ENCODE peak calls at places on chromosomes 13 and 19, in ten cellular contexts. T is memory B cell; N is GM20000; O is stimulated activated CD4-positive, alpha-beta T cell treated with anti-CD3 and anti-CD28 coated beads, Interleukin-4, amount 100 ng/mL, for 1 hour; D is psoas muscle; F is right atrium auricular region; A is head of caudate nucleus; K is K562; M is nephron progenitor cell; U is NCI-H748 treated with DMSO at 0.1 percent for 48 hours. I is an unnamed sample.

GRCh38 chr19:6767081-6767356 is 216 bp downstream of the SH2D3A start:
- DNase-seq in T (no peak), N (no peak), O (no peak), D (no peak), F (no peak), A (no peak), K (no peak), M (no peak), U (peak), I (no peak)

GRCh38 chr13:94902722-94903407 is 190.5 kb upstream of the SOX21 start:
- DNase-seq in T (no peak), N (no peak), O (no peak), D (no peak), F (no peak), A (no peak), K (no peak), M (no peak), U (no peak), I (no peak)

GRCh38 chr13:62432295-62432694 is 1016.6 kb upstream of the PCDH20 start:
- DNase-seq in T (no peak), N (no peak), O (no peak), D (no peak), F (no peak), A (no peak), K (no peak), M (no peak), U (no peak), I (no peak)

GRCh38 chr13:83286737-83287136 is 595.5 kb downstream of the SLITRK1 start:
- DNase-seq in T (no peak), N (no peak), O (no peak), D (no peak), F (no peak), A (no peak), K (no peak), M (no peak), U (no peak), I (peak)

GRCh38 chr19:10086032-10086903 is at the start of gene SHFL:
- DNase-seq in T (peak), N (peak), O (peak), D (peak), F (peak), A (peak), K (peak), M (peak), U (peak), I (peak)

GRCh38 chr19:39307822-39308530 is 11.8 kb downstream of the IFNL1 start:
- DNase-seq in T (no peak), N (peak), O (no peak), D (no peak), F (no peak), A (no peak), K (peak), M (peak), U (no peak), I (no peak)

GRCh38 chr19:47729799-47730520 is 15.4 kb upstream of the NOP53 start:
- DNase-seq in T (no peak), N (peak), O (peak), D (peak), F (peak), A (peak), K (peak), M (peak), U (no peak), I (no peak)

GRCh38 chr19:51750381-51751124 is 1.1 kb downstream of the FPR1 start:
- DNase-seq in T (no peak), N (no peak), O (no peak), D (no peak), F (no peak), A (no peak), K (no peak), M (no peak), U (no peak), I (no peak)

GRCh38 chr13:46341112-46341711 is 45.8 kb downstream of the RUBCNL start:
- DNase-seq in T (no peak), N (peak), O (no peak), D (no peak), F (peak), A (no peak), K (no peak), M (no peak), U (no peak), I (no peak)

GRCh38 chr19:52336976-52337375 is 933 bp downstream of the ZNF610 start:
- DNase-seq in T (no peak), N (no peak), O (no peak), D (no peak), F (no peak), A (no peak), K (no peak), M (peak), U (no peak), I (peak)

GRCh38 chr19:49790866-49791265 is 22.2 kb downstream of the FUZ start:
- DNase-seq in T (no peak), N (no peak), O (no peak), D (peak), F (no peak), A (no peak), K (peak), M (no peak), U (no peak), I (peak)

GRCh38 chr13:96629331-96629730 is 364.9 kb downstream of the OXGR1 start:
- DNase-seq in T (no peak), N (no peak), O (no peak), D (no peak), F (no peak), A (no peak), K (no peak), M (no peak), U (no peak), I (no peak)

GRCh38 chr19:1252818-1253513 is 4.6 kb downstream of the MIDN start:
- DNase-seq in T (peak), N (peak), O (peak), D (peak), F (peak), A (peak), K (no peak), M (no peak), U (no peak), I (peak)

GRCh38 chr19:46080561-46080960 is 39.8 kb upstream of the IGFL4 start:
- DNase-seq in T (no peak), N (no peak), O (no peak), D (no peak), F (no peak), A (no peak), K (no peak), M (no peak), U (no peak), I (peak)

GRCh38 chr19:4374451-4375163 is 25.7 kb downstream of the SH3GL1 start:
- DNase-seq in T (no peak), N (no peak), O (no peak), D (peak), F (peak), A (no peak), K (peak), M (no peak), U (no peak), I (peak)

GRCh38 chr13:110036060-110036459 is 249.7 kb upstream of the IRS2 start:
- DNase-seq in T (no peak), N (no peak), O (no peak), D (no peak), F (no peak), A (no peak), K (no peak), M (no peak), U (no peak), I (no peak)

GRCh38 chr19:46574533-46574932 is 26.6 kb upstream of the CALM3 start:
- DNase-seq in T (no peak), N (no peak), O (peak), D (no peak), F (no peak), A (peak), K (no peak), M (no peak), U (no peak), I (peak)

GRCh38 chr13:31242935-31243334 is 43.2 kb downstream of the B3GLCT start:
- DNase-seq in T (no peak), N (no peak), O (no peak), D (no peak), F (no peak), A (no peak), K (no peak), M (no peak), U (no peak), I (peak)

GRCh38 chr13:99000137-99000536 is 22.3 kb upstream of the DOCK9 start:
- DNase-seq in T (no peak), N (no peak), O (no peak), D (no peak), F (no peak), A (no peak), K (no peak), M (no peak), U (no peak), I (no peak)

GRCh38 chr19:6663236-6664187 is 6.4 kb downstream of the TNFSF14 start:
- DNase-seq in T (no peak), N (no peak), O (peak), D (no peak), F (no peak), A (no peak), K (no peak), M (no peak), U (no peak), I (no peak)

GRCh38 chr19:6801397-6802086 is 29.0 kb downstream of the VAV1 start:
- DNase-seq in T (peak), N (peak), O (peak), D (peak), F (peak), A (peak), K (peak), M (no peak), U (no peak), I (no peak)

GRCh38 chr13:102699419-102699961 is 4.6 kb upstream of the METTL21C start:
- DNase-seq in T (no peak), N (no peak), O (no peak), D (no peak), F (no peak), A (no peak), K (no peak), M (no peak), U (no peak), I (no peak)

GRCh38 chr13:98065468-98065867 is 77.4 kb upstream of the FARP1 start:
- DNase-seq in T (no peak), N (no peak), O (no peak), D (no peak), F (no peak), A (no peak), K (no peak), M (no peak), U (no peak), I (no peak)

GRCh38 chr13:37417042-37417441 is 181.5 kb downstream of the POSTN start:
- DNase-seq in T (no peak), N (no peak), O (no peak), D (no peak), F (no peak), A (no peak), K (no peak), M (no peak), U (no peak), I (peak)

GRCh38 chr13:109517516-109517915 is 268.9 kb downstream of the IRS2 start:
- DNase-seq in T (no peak), N (no peak), O (no peak), D (no peak), F (no peak), A (no peak), K (no peak), M (no peak), U (no peak), I (no peak)

GRCh38 chr19:6683971-6684370 is 14.0 kb upstream of the TNFSF14 start:
- DNase-seq in T (no peak), N (no peak), O (no peak), D (no peak), F (no peak), A (no peak), K (no peak), M (no peak), U (no peak), I (no peak)

GRCh38 chr13:26920614-26921355 is 160.2 kb upstream of the GPR12 start:
- DNase-seq in T (no peak), N (no peak), O (no peak), D (no peak), F (no peak), A (no peak), K (no peak), M (no peak), U (no peak), I (no peak)

GRCh38 chr19:5479958-5480357 is 24.7 kb downstream of the ZNRF4 start:
- DNase-seq in T (no peak), N (no peak), O (no peak), D (no peak), F (no peak), A (no peak), K (no peak), M (peak), U (no peak), I (no peak)